ENCODE peak calls at places on chromosomes 13 and 19, in six cellular contexts. X is A549, R is prostate gland, W is heart left ventricle, G is GM12878, P is sigmoid colon. F is an unnamed sample.

GRCh38 chr19:41409288-41409687 is 11.7 kb downstream of the BCKDHA start:
- DNase-seq in X (peak; percentile 55), R (peak; percentile 76), W (peak; percentile 56), G (no peak), P (no peak), F (no peak)

GRCh38 chr19:1315470-1316166 is 29.9 kb downstream of the EFNA2 start:
- DNase-seq in X (peak; percentile 58), R (peak; percentile 44), W (peak; percentile 39), G (no peak), P (no peak), F (no peak)

GRCh38 chr13:76036176-76036575 is 400.0 kb downstream of the LMO7 start:
- DNase-seq in X (no peak), R (no peak), W (no peak), G (no peak), P (no peak), F (no peak)

GRCh38 chr13:25085125-25085742 is 10.7 kb upstream of the PABPC3 start:
- DNase-seq in X (peak; percentile 25), R (peak; percentile 16), W (no peak), G (no peak), P (no peak), F (no peak)

GRCh38 chr13:40362502-40362901 is 303.9 kb downstream of the FOXO1 start:
- DNase-seq in X (no peak), R (no peak), W (no peak), G (no peak), P (no peak), F (no peak)

GRCh38 chr13:40798380-40798779 is 9.0 kb downstream of the SLC25A15 start:
- DNase-seq in X (no peak), R (no peak), W (no peak), G (no peak), P (no peak), F (no peak)

GRCh38 chr13:47288546-47288945 is 391.7 kb upstream of the HTR2A start:
- DNase-seq in X (no peak), R (no peak), W (no peak), G (no peak), P (no peak), F (no peak)

GRCh38 chr13:98511435-98511834 is 65.5 kb downstream of the STK24 start:
- DNase-seq in X (no peak), R (no peak), W (no peak), G (no peak), P (no peak), F (no peak)

GRCh38 chr19:10811391-10812111 is 24.5 kb downstream of the TMED1 start:
- DNase-seq in X (no peak), R (no peak), W (no peak), G (no peak), P (no peak), F (no peak)

GRCh38 chr19:14363203-14364097 is 17.8 kb upstream of the ADGRE5 start:
- DNase-seq in X (peak; percentile 52), R (peak; percentile 16), W (peak; percentile 89), G (no peak), P (peak; percentile 88), F (peak; percentile 92)

GRCh38 chr13:101967216-101967615 is 434.6 kb downstream of the FGF14 start:
- DNase-seq in X (no peak), R (no peak), W (no peak), G (no peak), P (no peak), F (no peak)

GRCh38 chr13:112955271-112955937 is 13.6 kb upstream of the MCF2L start:
- DNase-seq in X (no peak), R (no peak), W (no peak), G (no peak), P (peak; percentile 50), F (no peak)

GRCh38 chr13:97273341-97273831 is 51.3 kb downstream of the MBNL2 start:
- DNase-seq in X (no peak), R (peak; percentile 73), W (no peak), G (no peak), P (no peak), F (no peak)

GRCh38 chr19:14528419-14529253 is 758 bp upstream of the TECR start:
- DNase-seq in X (no peak), R (no peak), W (no peak), G (no peak), P (peak; percentile 75), F (peak; percentile 38)

GRCh38 chr19:1503089-1503924 is 9.5 kb downstream of the ADAMTSL5 start:
- DNase-seq in X (peak; percentile 25), R (no peak), W (no peak), G (no peak), P (peak; percentile 69), F (peak; percentile 61)

GRCh38 chr19:34253711-34254551 is 423 bp upstream of the GARRE1 start:
- DNase-seq in X (no peak), R (no peak), W (peak; percentile 90), G (no peak), P (peak; percentile 91), F (peak; percentile 83)

GRCh38 chr19:49601482-49602038 is 10.6 kb downstream of the PRR12 start:
- DNase-seq in X (no peak), R (no peak), W (no peak), G (no peak), P (no peak), F (no peak)

GRCh38 chr13:96391606-96392005 is 301.7 kb downstream of the HS6ST3 start:
- DNase-seq in X (no peak), R (no peak), W (no peak), G (no peak), P (no peak), F (no peak)

GRCh38 chr13:25980255-25980654 is 71.6 kb downstream of the SHISA2 start:
- DNase-seq in X (no peak), R (no peak), W (no peak), G (no peak), P (no peak), F (no peak)

GRCh38 chr13:41420146-41420545 is 37.2 kb upstream of the RGCC start:
- DNase-seq in X (no peak), R (no peak), W (no peak), G (no peak), P (no peak), F (no peak)

GRCh38 chr13:70505809-70506208 is 397.6 kb upstream of the KLHL1 start:
- DNase-seq in X (no peak), R (no peak), W (no peak), G (no peak), P (no peak), F (no peak)

GRCh38 chr19:14400913-14401312 is 18.2 kb downstream of the DDX39A start:
- DNase-seq in X (no peak), R (no peak), W (no peak), G (peak; percentile 49), P (no peak), F (no peak)

GRCh38 chr19:33818426-33818825 is 21.8 kb downstream of the KCTD15 start:
- DNase-seq in X (no peak), R (no peak), W (no peak), G (no peak), P (no peak), F (no peak)

GRCh38 chr13:42876270-42876714 is 94.9 kb downstream of the FAM216B start:
- DNase-seq in X (no peak), R (no peak), W (no peak), G (peak; percentile 82), P (no peak), F (no peak)

GRCh38 chr13:69556540-69557196 is 551.0 kb upstream of the ATXN8OS start:
- DNase-seq in X (no peak), R (no peak), W (no peak), G (no peak), P (no peak), F (no peak)

DNA sequence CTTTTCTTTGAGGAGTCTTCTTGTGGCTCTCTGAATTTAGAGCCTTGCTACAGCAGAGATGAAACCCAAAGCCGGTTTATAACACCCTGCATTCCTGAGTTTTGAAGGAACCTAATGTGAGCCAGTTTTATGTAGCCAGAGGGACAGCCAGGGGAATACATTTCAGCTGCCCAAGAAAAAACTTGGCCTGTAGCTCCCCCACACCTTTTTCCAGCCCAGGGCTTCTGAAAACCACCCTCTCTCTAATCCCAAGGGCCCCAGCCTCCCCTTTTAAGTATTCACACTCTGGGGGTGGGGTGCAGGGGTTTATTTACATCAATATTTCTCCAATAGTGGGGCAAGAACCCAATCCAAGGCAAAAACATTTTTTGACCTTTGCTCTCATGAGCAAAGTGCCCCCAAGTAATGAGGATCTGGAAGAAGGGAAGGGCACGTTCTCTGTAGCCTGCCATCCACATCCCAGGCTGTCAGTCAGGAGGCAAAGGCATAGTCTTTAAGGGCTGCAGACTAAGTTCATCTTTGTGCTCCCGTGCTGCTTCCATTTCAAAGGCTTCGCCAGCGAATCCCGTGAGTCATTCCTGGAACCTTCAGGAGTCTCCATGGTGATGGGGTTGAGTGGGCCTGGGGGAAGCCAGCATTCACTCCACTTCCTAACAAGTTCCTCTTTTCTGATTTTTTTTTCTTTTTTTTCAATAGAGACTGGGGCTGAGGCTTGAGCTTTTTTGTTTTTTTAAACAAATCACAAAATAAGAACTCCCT is 33.2 kb upstream of the MEDAG start:
- DNase-seq in X (no peak), R (no peak), W (no peak), G (no peak), P (peak; percentile 85), F (peak; percentile 87)
- TF ChIP-seq POLR2A in X (no peak), R (no peak), W (no peak), G (no peak), P (no peak), F (no peak)

GRCh38 chr13:109779074-109779473 is 7.3 kb downstream of the IRS2 start:
- DNase-seq in X (no peak), R (no peak), W (no peak), G (no peak), P (no peak), F (no peak)
- H3K4me3 ChIP-seq in X (peak overlapping the region; percentile 89), R (peak overlapping the region; percentile 5), W (no peak overlapping the region), G (no peak overlapping the region), P (peak overlapping the region; percentile 89), F (no peak overlapping the region)

DNA sequence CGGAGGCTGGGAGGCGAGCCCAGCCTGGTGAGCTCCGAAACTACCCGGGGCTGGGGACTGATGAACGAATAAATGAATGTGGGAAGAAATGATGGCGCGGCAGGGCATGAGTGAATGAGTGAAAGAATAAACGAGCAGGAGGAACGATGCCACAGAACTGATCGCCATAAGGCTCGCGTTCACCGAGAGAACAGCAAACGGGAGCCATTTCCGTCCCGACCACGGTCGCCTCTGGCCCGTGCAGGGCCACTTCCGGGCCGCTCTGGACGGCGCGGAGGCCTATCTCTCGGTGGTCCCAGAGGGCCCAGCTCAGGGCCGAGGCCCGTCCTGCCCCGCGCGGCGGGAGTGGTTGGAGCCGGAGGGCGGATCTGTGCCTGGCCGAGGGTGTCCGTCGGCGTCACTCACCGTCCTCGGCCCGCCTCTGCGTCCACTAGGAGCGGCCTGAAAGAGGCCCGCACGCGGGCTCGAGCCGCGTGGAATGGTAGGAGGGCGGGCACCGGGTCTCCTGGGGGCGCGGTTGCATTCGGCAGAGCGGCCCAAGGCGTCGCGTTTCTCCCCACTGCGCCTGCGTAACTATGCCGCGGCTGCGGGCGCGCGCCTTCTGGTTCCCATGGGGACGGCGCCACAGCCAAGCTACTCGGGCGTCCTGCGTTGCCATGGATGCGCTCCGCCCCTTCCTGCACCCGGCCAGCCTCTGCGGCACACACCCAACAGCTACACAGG is at the start of gene ZNF497:
- DNase-seq in X (peak; percentile 100), R (peak; percentile 96), W (peak; percentile 97), G (peak; percentile 86), P (peak; percentile 98), F (peak; percentile 94)
- TF ChIP-seq POLR2A in X (peak; percentile 63), R (peak; percentile 51), W (no peak), G (peak; percentile 78), P (peak; percentile 52), F (peak; percentile 78)

DNA sequence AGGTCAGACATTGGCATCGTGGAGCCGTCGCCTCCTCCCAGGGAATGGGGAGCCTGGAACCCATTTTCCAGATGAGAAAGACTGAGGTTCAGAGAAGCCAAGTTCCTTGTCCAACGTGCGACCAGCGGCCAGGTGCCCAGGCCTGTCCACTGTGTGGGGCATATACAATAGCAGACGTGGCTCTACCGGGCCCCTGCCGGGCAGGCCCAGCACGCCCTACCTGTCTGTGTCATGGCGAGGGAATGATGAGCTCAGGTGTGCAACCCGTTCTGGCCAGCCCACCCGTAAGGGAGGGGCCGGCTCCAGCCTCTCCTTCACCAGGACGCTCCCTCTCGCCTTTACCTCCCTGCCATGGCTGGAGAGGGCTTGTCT is 837 bp downstream of the GNA15 start:
- DNase-seq in X (no peak), R (peak; percentile 66), W (no peak), G (no peak), P (no peak), F (no peak)
- H3K4me3 ChIP-seq in X (no peak overlapping the region), R (peak overlapping the region; percentile 34), W (no peak overlapping the region), G (peak overlapping the region; percentile 84), P (peak overlapping the region; percentile 27), F (no peak overlapping the region)